ENCODE peak calls at places on chromosomes 5 and 9, in ten cellular contexts. W is fibroblast of lung, F is tibial nerve, L is fibroblast of villous mesenchyme, I is LNCaP clone FGC, M is esophagus squamous epithelium, S is heart right ventricle, N is fibroblast of the aortic adventitia, O is thyroid gland, A is mucosa of descending colon. U is an unnamed sample.

GRCh38 chr9:14030350-14030823 is 283.6 kb downstream of the NFIB start:
- DNase-seq in W (peak), M (no peak), A (no peak), F (peak), I (no peak), L (peak), N (peak), O (no peak), S (no peak), U (peak)

GRCh38 chr5:9551567-9551966 is 5.7 kb upstream of the SEMA5A start:
- DNase-seq in S (no peak), I (no peak), O (no peak), A (no peak), F (no peak), N (no peak), L (no peak), M (no peak), W (no peak), U (no peak)

GRCh38 chr5:158142182-158142581 is 283.2 kb upstream of the CLINT1 start:
- DNase-seq in I (no peak), S (no peak), O (no peak), A (no peak), W (no peak), M (no peak), L (no peak), F (no peak), N (no peak), U (no peak)

GRCh38 chr5:68396722-68397121 is 181.2 kb downstream of the PIK3R1 start:
- DNase-seq in S (no peak), M (no peak), F (no peak), I (peak), W (no peak), N (no peak), O (no peak), A (peak), L (no peak), U (no peak)

GRCh38 chr5:79602884-79603283 is 9.4 kb upstream of the TENT2 start:
- DNase-seq in L (no peak), F (no peak), O (no peak), M (no peak), A (no peak), S (no peak), N (no peak), I (no peak), W (no peak), U (no peak)

GRCh38 chr5:72178910-72179815 is 71.9 kb downstream of the MAP1B start:
- DNase-seq in I (no peak), O (peak), M (no peak), L (peak), N (peak), W (peak), F (peak), A (peak), S (peak), U (peak)

GRCh38 chr9:2489838-2490314 is 131.7 kb upstream of the VLDLR start:
- DNase-seq in S (peak), W (peak), L (peak), F (no peak), N (peak), O (no peak), A (no peak), I (no peak), M (no peak), U (no peak)

GRCh38 chr5:32244017-32244416 is 68.7 kb downstream of the MTMR12 start:
- DNase-seq in N (no peak), O (no peak), S (no peak), M (no peak), I (no peak), W (no peak), A (no peak), L (no peak), F (no peak), U (no peak)

GRCh38 chr5:10525124-10525495 is 38.8 kb upstream of the ANKRD33B start:
- DNase-seq in A (no peak), F (no peak), S (no peak), N (no peak), L (no peak), M (no peak), I (no peak), O (no peak), W (no peak), U (no peak)

GRCh38 chr5:145937432-145938250 is 1.3 kb downstream of the SH3RF2 start:
- DNase-seq in S (no peak), L (no peak), I (no peak), W (no peak), O (peak), F (no peak), N (peak), A (peak), M (no peak), U (peak)

GRCh38 chr5:15797116-15797515 is 297.1 kb downstream of the FBXL7 start:
- DNase-seq in O (no peak), I (no peak), S (no peak), M (no peak), W (no peak), A (no peak), N (no peak), L (no peak), F (no peak), U (no peak)

GRCh38 chr5:128782446-128782845 is 182.8 kb upstream of the SLC27A6 start:
- DNase-seq in S (peak), I (peak), L (peak), N (peak), M (no peak), O (peak), F (peak), W (peak), A (no peak), U (peak)

GRCh38 chr5:105878402-105878801 is 1792.3 kb downstream of the EFNA5 start:
- DNase-seq in W (no peak), L (no peak), O (no peak), I (no peak), M (no peak), N (no peak), F (no peak), S (no peak), A (no peak), U (no peak)
- TF ChIP-seq CTCF in W (no peak), L (peak), O (no peak), I (no peak), M (no peak), N (no peak), F (no peak), S (no peak), A (no peak), U (no peak)

GRCh38 chr5:155591273-155591672 is 577.7 kb downstream of the KIF4B start:
- DNase-seq in S (no peak), M (no peak), W (no peak), F (no peak), I (no peak), O (peak), A (no peak), L (no peak), N (no peak), U (no peak)

GRCh38 chr5:155594270-155594669 is 580.7 kb downstream of the KIF4B start:
- DNase-seq in W (no peak), N (no peak), I (no peak), A (no peak), O (no peak), M (no peak), L (no peak), F (no peak), S (no peak), U (no peak)
- TF ChIP-seq CTCF in W (no peak), N (no peak), I (peak), A (no peak), O (no peak), M (no peak), L (no peak), F (no peak), S (no peak), U (no peak)

GRCh38 chr9:128124451-128124850 is 3.1 kb downstream of the PTGES2 start:
- DNase-seq in I (no peak), S (no peak), F (no peak), N (no peak), A (peak), W (no peak), O (no peak), M (no peak), L (no peak), U (no peak)

GRCh38 chr9:128123451-128124080 is 4.0 kb downstream of the PTGES2 start:
- DNase-seq in M (no peak), W (no peak), S (no peak), L (no peak), F (no peak), I (no peak), A (peak), N (no peak), O (no peak), U (no peak)

GRCh38 chr9:128122809-128123175 is 4.7 kb downstream of the PTGES2 start:
- DNase-seq in A (peak), S (no peak), W (no peak), O (no peak), M (no peak), L (no peak), I (no peak), N (no peak), F (no peak), U (no peak)

GRCh38 chr9:128125575-128126354 is 1.8 kb downstream of the PTGES2 start:
- DNase-seq in F (no peak), M (no peak), L (no peak), O (no peak), S (no peak), N (peak), W (no peak), A (peak), I (no peak), U (no peak)

GRCh38 chr9:128124873-128125574 is 2.5 kb downstream of the PTGES2 start:
- DNase-seq in L (peak), A (peak), W (peak), O (peak), M (no peak), S (peak), F (peak), N (peak), I (no peak), U (no peak)
- TF ChIP-seq CTCF in L (peak), A (peak), W (peak), O (no peak), M (peak), S (peak), F (peak), N (peak), I (peak), U (peak)

GRCh38 chr5:82499845-82500244 is 221.7 kb upstream of the RPS23 start:
- DNase-seq in I (no peak), S (no peak), N (no peak), O (no peak), M (no peak), W (no peak), F (no peak), L (no peak), A (no peak), U (no peak)

GRCh38 chr5:82489668-82490067 is 211.5 kb upstream of the RPS23 start:
- DNase-seq in A (no peak), M (no peak), I (no peak), S (no peak), O (no peak), F (no peak), N (no peak), W (no peak), L (no peak), U (no peak)

GRCh38 chr5:82493217-82493616 is 215.1 kb upstream of the RPS23 start:
- DNase-seq in W (no peak), F (no peak), I (no peak), N (no peak), A (no peak), O (no peak), L (no peak), S (no peak), M (no peak), U (no peak)

GRCh38 chr5:82497242-82497641 is 219.1 kb upstream of the RPS23 start:
- DNase-seq in A (no peak), S (no peak), N (no peak), O (no peak), W (no peak), L (no peak), F (no peak), I (no peak), M (no peak), U (no peak)

DNA sequence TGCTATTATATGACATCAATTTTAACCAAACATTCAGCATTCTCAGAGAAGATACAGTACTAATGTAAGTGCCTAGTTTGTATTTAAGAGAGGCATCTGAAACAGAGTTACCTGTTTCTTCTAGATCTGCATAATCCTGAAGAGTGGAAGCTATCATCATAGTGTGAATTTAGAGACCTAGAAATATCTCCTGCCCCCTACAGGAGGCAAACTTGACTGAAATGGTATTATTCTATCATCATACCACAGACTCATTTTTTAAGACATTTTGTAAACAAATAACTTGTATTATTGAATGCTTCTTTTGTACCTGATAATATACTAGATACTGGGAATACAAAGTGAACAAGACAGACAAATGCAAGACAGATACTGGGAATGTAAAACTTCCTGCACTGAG is 216.8 kb upstream of the RPS23 start:
- DNase-seq in M (no peak), W (peak), S (no peak), A (no peak), N (peak), I (no peak), F (no peak), O (no peak), L (peak), U (no peak)
- TF ChIP-seq CTCF in M (no peak), W (no peak), S (peak), A (no peak), N (peak), I (no peak), F (no peak), O (no peak), L (peak), U (no peak)

DNA sequence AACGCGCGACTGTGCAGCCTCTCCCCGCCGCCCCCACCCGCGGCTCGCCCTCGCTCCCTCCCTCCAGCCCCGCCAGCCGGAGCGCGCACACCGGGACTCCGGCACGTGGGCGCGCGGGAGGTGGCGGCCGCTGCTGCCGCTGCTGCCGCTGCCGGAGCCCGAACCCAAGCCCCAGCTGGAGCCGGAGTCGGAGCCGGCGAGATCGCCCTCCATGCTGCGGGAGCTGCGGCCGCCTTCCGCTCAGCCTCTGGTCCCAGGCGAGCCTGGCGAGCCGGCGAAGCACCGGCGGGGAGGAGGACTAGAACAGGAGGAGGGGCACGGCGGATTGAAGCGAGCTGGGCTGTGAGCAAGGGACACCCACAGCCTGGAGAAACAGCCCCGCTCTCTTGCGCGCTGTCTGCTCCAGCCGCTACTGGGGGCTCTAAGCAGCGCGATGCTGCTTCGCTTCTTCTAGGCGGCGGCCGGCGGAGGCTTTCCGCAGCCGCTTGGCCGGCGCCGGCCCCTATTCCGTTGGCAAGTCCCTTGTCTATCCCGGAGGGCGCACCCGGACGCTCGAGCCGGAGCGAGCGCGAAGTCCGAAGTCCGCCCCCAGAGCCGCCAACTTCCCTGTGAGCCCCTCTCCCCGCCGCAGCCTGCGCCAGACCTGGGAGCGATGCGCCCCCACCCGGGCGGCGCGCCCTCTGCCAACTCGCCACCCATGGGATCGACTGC is 598.7 kb upstream of the SGCD start:
- DNase-seq in W (peak), O (peak), A (peak), L (peak), S (peak), F (peak), I (no peak), N (no peak), M (no peak), U (peak)
- TF ChIP-seq CTCF in W (no peak), O (no peak), A (no peak), L (no peak), S (peak), F (no peak), I (no peak), N (no peak), M (no peak), U (no peak)

GRCh38 chr5:78554595-78554994 is 94.0 kb downstream of the LHFPL2 start:
- DNase-seq in M (no peak), W (no peak), O (no peak), I (no peak), F (no peak), L (no peak), A (no peak), N (no peak), S (no peak), U (no peak)

GRCh38 chr5:78553578-78553977 is 95.0 kb downstream of the LHFPL2 start:
- DNase-seq in S (no peak), M (no peak), L (no peak), F (no peak), N (no peak), O (no peak), I (no peak), W (no peak), A (no peak), U (no peak)

GRCh38 chr5:78553991-78554390 is 94.6 kb downstream of the LHFPL2 start:
- DNase-seq in I (no peak), W (no peak), O (no peak), F (no peak), S (no peak), A (no peak), M (no peak), L (no peak), N (no peak), U (no peak)

GRCh38 chr5:78557601-78558000 is 91.0 kb downstream of the LHFPL2 start:
- DNase-seq in O (no peak), W (no peak), I (no peak), N (no peak), M (no peak), A (no peak), L (no peak), S (no peak), F (no peak), U (no peak)

GRCh38 chr5:78555870-78556269 is 92.7 kb downstream of the LHFPL2 start:
- DNase-seq in O (no peak), S (no peak), W (no peak), L (no peak), M (no peak), F (no peak), N (no peak), A (no peak), I (no peak), U (no peak)
- TF ChIP-seq CTCF in O (no peak), S (no peak), W (no peak), L (no peak), M (no peak), F (no peak), N (no peak), A (no peak), I (peak), U (no peak)

U was measured in RWPE1.